ENCODE peak calls at places on chromosomes 6 and 20, in six cellular contexts. One of them, this sample, is unnamed.
A peak's percentile ranks its signal among the peaks of the same experiment; 100 is the strongest.

GRCh38 chr20:46206025-46206424 is 87.9 kb downstream of the CD40 start:
- DNase-seq in HepG2: no peak
- DNase-seq in left lung: peak; percentile 74
- DNase-seq in foreskin keratinocyte: no peak
- DNase-seq in astrocyte: peak; percentile 14
- DNase-seq in heart right ventricle: peak; percentile 46
- DNase-seq in this sample: peak; percentile 38

GRCh38 chr6:133187657-133188453 is 53.3 kb upstream of the EYA4 start:
- DNase-seq in heart right ventricle: no peak
- DNase-seq in HepG2: no peak
- DNase-seq in left lung: no peak
- DNase-seq in astrocyte: peak; percentile 76
- DNase-seq in foreskin keratinocyte: no peak
- DNase-seq in this sample: no peak

GRCh38 chr6:150625927-150626326 is 26.2 kb downstream of the PLEKHG1 start:
- DNase-seq in left lung: no peak
- DNase-seq in HepG2: no peak
- DNase-seq in foreskin keratinocyte: no peak
- DNase-seq in heart right ventricle: no peak
- DNase-seq in astrocyte: no peak
- DNase-seq in this sample: no peak

GRCh38 chr20:35146922-35147574 is at the start of gene EDEM2:
- DNase-seq in heart right ventricle: peak; percentile 94
- DNase-seq in foreskin keratinocyte: peak; percentile 90
- DNase-seq in astrocyte: peak; percentile 91
- DNase-seq in left lung: peak; percentile 95
- DNase-seq in HepG2: peak; percentile 98
- DNase-seq in this sample: peak; percentile 89

GRCh38 chr20:58188496-58188895 is 40.0 kb downstream of the ANKRD60 start:
- DNase-seq in foreskin keratinocyte: no peak
- DNase-seq in HepG2: no peak
- DNase-seq in left lung: no peak
- DNase-seq in astrocyte: no peak
- DNase-seq in heart right ventricle: no peak
- DNase-seq in this sample: no peak

GRCh38 chr6:148760568-148761531 is 14.0 kb downstream of the UST start:
- DNase-seq in foreskin keratinocyte: peak; percentile 59
- DNase-seq in heart right ventricle: peak; percentile 32
- DNase-seq in left lung: peak; percentile 61
- DNase-seq in HepG2: no peak
- DNase-seq in astrocyte: peak; percentile 92
- DNase-seq in this sample: peak; percentile 63

GRCh38 chr6:158674342-158674969 is 24.6 kb downstream of the SYTL3 start:
- DNase-seq in left lung: no peak
- DNase-seq in foreskin keratinocyte: no peak
- DNase-seq in astrocyte: no peak
- DNase-seq in heart right ventricle: no peak
- DNase-seq in HepG2: no peak
- DNase-seq in this sample: no peak

GRCh38 chr20:44426879-44427785 is 48.5 kb upstream of the TTPAL start:
- DNase-seq in foreskin keratinocyte: no peak
- DNase-seq in heart right ventricle: no peak
- DNase-seq in left lung: no peak
- DNase-seq in HepG2: no peak
- DNase-seq in astrocyte: no peak
- DNase-seq in this sample: no peak

GRCh38 chr20:21235713-21236445 is 67.3 kb upstream of the XRN2 start:
- DNase-seq in astrocyte: peak; percentile 25
- DNase-seq in heart right ventricle: peak; percentile 54
- DNase-seq in HepG2: peak; percentile 77
- DNase-seq in foreskin keratinocyte: peak; percentile 32
- DNase-seq in left lung: peak; percentile 47
- DNase-seq in this sample: peak; percentile 72

GRCh38 chr6:35810831-35811698 is 5.9 kb downstream of the LHFPL5 start:
- DNase-seq in left lung: no peak
- DNase-seq in HepG2: peak; percentile 30
- DNase-seq in foreskin keratinocyte: peak; percentile 95
- DNase-seq in heart right ventricle: no peak
- DNase-seq in astrocyte: peak; percentile 72
- DNase-seq in this sample: peak; percentile 55

GRCh38 chr20:24160563-24161355 is 172.2 kb upstream of the GGTLC1 start:
- DNase-seq in left lung: no peak
- DNase-seq in HepG2: peak; percentile 39
- DNase-seq in foreskin keratinocyte: peak; percentile 36
- DNase-seq in astrocyte: peak; percentile 66
- DNase-seq in heart right ventricle: peak; percentile 22
- DNase-seq in this sample: peak; percentile 36

GRCh38 chr6:41039060-41039998 is at the start of gene UNC5CL:
- DNase-seq in HepG2: peak; percentile 45
- DNase-seq in left lung: peak; percentile 83
- DNase-seq in foreskin keratinocyte: peak; percentile 70
- DNase-seq in heart right ventricle: no peak
- DNase-seq in astrocyte: no peak
- DNase-seq in this sample: peak; percentile 43

GRCh38 chr6:20620043-20620442 is 85.8 kb downstream of the CDKAL1 start:
- DNase-seq in heart right ventricle: no peak
- DNase-seq in foreskin keratinocyte: no peak
- DNase-seq in HepG2: no peak
- DNase-seq in left lung: no peak
- DNase-seq in astrocyte: no peak
- DNase-seq in this sample: no peak

GRCh38 chr6:25637946-25638345 is 14.1 kb upstream of the SCGN start:
- DNase-seq in foreskin keratinocyte: peak; percentile 11
- DNase-seq in HepG2: peak; percentile 38
- DNase-seq in heart right ventricle: no peak
- DNase-seq in astrocyte: no peak
- DNase-seq in left lung: no peak
- DNase-seq in this sample: no peak

GRCh38 chr20:1567392-1568165 is 10.1 kb upstream of the SIRPD start:
- DNase-seq in foreskin keratinocyte: peak; percentile 84
- DNase-seq in HepG2: peak; percentile 0
- DNase-seq in astrocyte: peak; percentile 60
- DNase-seq in left lung: no peak
- DNase-seq in heart right ventricle: no peak
- DNase-seq in this sample: peak; percentile 76

GRCh38 chr6:112535816-112536215 is 188.7 kb downstream of the RFPL4B start:
- DNase-seq in left lung: no peak
- DNase-seq in HepG2: no peak
- DNase-seq in heart right ventricle: no peak
- DNase-seq in astrocyte: no peak
- DNase-seq in foreskin keratinocyte: no peak
- DNase-seq in this sample: no peak

GRCh38 chr20:1533059-1533458 is 24.4 kb downstream of the SIRPD start:
- DNase-seq in left lung: no peak
- DNase-seq in astrocyte: no peak
- DNase-seq in HepG2: no peak
- DNase-seq in heart right ventricle: no peak
- DNase-seq in foreskin keratinocyte: no peak
- DNase-seq in this sample: no peak

GRCh38 chr20:9551808-9552550 is 37.6 kb downstream of the LAMP5 start:
- DNase-seq in foreskin keratinocyte: no peak
- DNase-seq in heart right ventricle: no peak
- DNase-seq in astrocyte: no peak
- DNase-seq in HepG2: no peak
- DNase-seq in left lung: no peak
- DNase-seq in this sample: no peak

GRCh38 chr20:52251137-52251700 is 59.6 kb upstream of the ZFP64 start:
- DNase-seq in left lung: no peak
- DNase-seq in heart right ventricle: no peak
- DNase-seq in HepG2: no peak
- DNase-seq in astrocyte: no peak
- DNase-seq in foreskin keratinocyte: no peak
- DNase-seq in this sample: no peak

GRCh38 chr6:167856999-167857660 is 30.4 kb downstream of the AFDN start:
- DNase-seq in heart right ventricle: no peak
- DNase-seq in left lung: no peak
- DNase-seq in HepG2: peak; percentile 22
- DNase-seq in astrocyte: peak; percentile 54
- DNase-seq in foreskin keratinocyte: peak; percentile 47
- DNase-seq in this sample: no peak

GRCh38 chr6:167856474-167856873 is 29.8 kb downstream of the AFDN start:
- DNase-seq in left lung: no peak
- DNase-seq in heart right ventricle: no peak
- DNase-seq in HepG2: no peak
- DNase-seq in astrocyte: no peak
- DNase-seq in foreskin keratinocyte: no peak
- DNase-seq in this sample: no peak

GRCh38 chr6:167858842-167859520 is 32.3 kb downstream of the AFDN start:
- DNase-seq in HepG2: no peak
- DNase-seq in foreskin keratinocyte: no peak
- DNase-seq in astrocyte: peak; percentile 55
- DNase-seq in left lung: no peak
- DNase-seq in heart right ventricle: no peak
- DNase-seq in this sample: no peak

GRCh38 chr6:167855825-167856425 is 29.2 kb downstream of the AFDN start:
- DNase-seq in HepG2: peak; percentile 96
- DNase-seq in astrocyte: peak; percentile 98
- DNase-seq in left lung: no peak
- DNase-seq in foreskin keratinocyte: peak; percentile 92
- DNase-seq in heart right ventricle: no peak
- DNase-seq in this sample: no peak

GRCh38 chr6:167858086-167858591 is 31.4 kb downstream of the AFDN start:
- DNase-seq in HepG2: no peak
- DNase-seq in astrocyte: peak; percentile 81
- DNase-seq in left lung: no peak
- DNase-seq in foreskin keratinocyte: no peak
- DNase-seq in heart right ventricle: no peak
- DNase-seq in this sample: no peak
- H3K4me1 ChIP-seq in HepG2: peaks cover 88% of the 10 kb centered on the region
- H3K4me1 ChIP-seq in astrocyte: peaks cover 34% of the 10 kb centered on the region
- H3K4me1 ChIP-seq in left lung: peaks cover 27% of the 10 kb centered on the region
- H3K4me1 ChIP-seq in foreskin keratinocyte: peaks cover 35% of the 10 kb centered on the region
- H3K4me1 ChIP-seq in heart right ventricle: peaks cover 71% of the 10 kb centered on the region
- H3K4me1 ChIP-seq in this sample: peaks cover 13% of the 10 kb centered on the region

GRCh38 chr6:152265651-152266050 is 371.5 kb downstream of the SYNE1 start:
- DNase-seq in astrocyte: no peak
- DNase-seq in left lung: no peak
- DNase-seq in heart right ventricle: no peak
- DNase-seq in foreskin keratinocyte: no peak
- DNase-seq in HepG2: no peak
- DNase-seq in this sample: no peak

GRCh38 chr6:152271681-152272464 is 365.3 kb downstream of the SYNE1 start:
- DNase-seq in left lung: no peak
- DNase-seq in foreskin keratinocyte: peak; percentile 74
- DNase-seq in HepG2: no peak
- DNase-seq in astrocyte: peak; percentile 92
- DNase-seq in heart right ventricle: peak; percentile 59
- DNase-seq in this sample: peak; percentile 33

GRCh38 chr6:152268846-152269442 is 368.2 kb downstream of the SYNE1 start:
- DNase-seq in left lung: no peak
- DNase-seq in astrocyte: no peak
- DNase-seq in heart right ventricle: no peak
- DNase-seq in HepG2: no peak
- DNase-seq in foreskin keratinocyte: no peak
- DNase-seq in this sample: no peak

GRCh38 chr6:152270301-152270925 is 366.7 kb downstream of the SYNE1 start:
- DNase-seq in foreskin keratinocyte: peak; percentile 66
- DNase-seq in left lung: no peak
- DNase-seq in astrocyte: peak; percentile 74
- DNase-seq in heart right ventricle: no peak
- DNase-seq in HepG2: no peak
- DNase-seq in this sample: no peak

GRCh38 chr6:152267967-152268845 is 369.0 kb downstream of the SYNE1 start:
- DNase-seq in left lung: no peak
- DNase-seq in foreskin keratinocyte: peak; percentile 30
- DNase-seq in astrocyte: no peak
- DNase-seq in HepG2: peak; percentile 45
- DNase-seq in heart right ventricle: no peak
- DNase-seq in this sample: peak; percentile 12
- H3K27ac ChIP-seq in left lung: no peak overlapping the region
- H3K27ac ChIP-seq in foreskin keratinocyte: no peak overlapping the region
- H3K27ac ChIP-seq in astrocyte: no peak overlapping the region
- H3K27ac ChIP-seq in HepG2: no peak overlapping the region
- H3K27ac ChIP-seq in heart right ventricle: no peak overlapping the region
- H3K27ac ChIP-seq in this sample: no peak overlapping the region

DNA sequence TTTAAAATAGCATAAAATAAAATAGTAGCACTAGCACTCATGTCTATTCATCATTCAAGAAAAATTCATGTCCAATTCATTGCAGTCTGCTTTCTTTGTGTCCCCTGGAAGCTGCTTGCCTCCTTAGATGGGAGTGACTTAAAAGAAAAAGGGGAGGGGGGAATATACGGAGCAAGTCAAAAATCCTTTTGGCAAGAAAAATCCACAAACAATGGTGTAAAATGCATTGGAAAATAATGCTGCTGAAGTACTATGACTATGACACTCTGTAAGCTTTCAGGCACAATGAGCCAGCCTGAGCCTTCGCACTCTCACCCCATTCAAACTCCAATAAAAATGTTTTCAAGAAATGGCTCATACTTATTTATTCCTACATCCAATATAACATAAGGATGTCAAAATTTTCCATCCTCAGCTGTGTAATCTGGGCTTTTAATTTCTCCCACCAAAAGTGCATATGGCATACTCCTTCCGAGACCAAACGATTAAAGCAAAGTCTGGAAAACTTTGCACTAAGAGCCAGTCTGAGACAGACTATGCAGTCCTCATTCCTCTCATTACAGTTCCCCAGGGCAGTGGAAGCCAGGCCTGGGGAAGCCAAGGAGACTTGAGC is 798 bp downstream of the NEDD9 start:
- DNase-seq in heart right ventricle: no peak
- DNase-seq in foreskin keratinocyte: no peak
- DNase-seq in left lung: no peak
- DNase-seq in astrocyte: peak; percentile 49
- DNase-seq in HepG2: no peak
- DNase-seq in this sample: no peak
- H3K4me1 ChIP-seq in heart right ventricle: peaks cover 24% of the 10 kb centered on the region
- H3K4me1 ChIP-seq in foreskin keratinocyte: peaks cover 23% of the 10 kb centered on the region
- H3K4me1 ChIP-seq in left lung: peaks cover 60% of the 10 kb centered on the region
- H3K4me1 ChIP-seq in astrocyte: peaks cover 26% of the 10 kb centered on the region
- H3K4me1 ChIP-seq in HepG2: peaks cover 52% of the 10 kb centered on the region
- H3K4me1 ChIP-seq in this sample: peaks cover 36% of the 10 kb centered on the region

GRCh38 chr6:146962332-146962731 is 241.9 kb upstream of the STXBP5 start:
- DNase-seq in left lung: no peak
- DNase-seq in foreskin keratinocyte: peak; percentile 26
- DNase-seq in HepG2: no peak
- DNase-seq in astrocyte: peak; percentile 19
- DNase-seq in heart right ventricle: no peak
- DNase-seq in this sample: no peak
- H3K27ac ChIP-seq in left lung: no peak overlapping the region
- H3K27ac ChIP-seq in foreskin keratinocyte: no peak overlapping the region
- H3K27ac ChIP-seq in HepG2: no peak overlapping the region
- H3K27ac ChIP-seq in astrocyte: no peak overlapping the region
- H3K27ac ChIP-seq in heart right ventricle: no peak overlapping the region
- H3K27ac ChIP-seq in this sample: no peak overlapping the region

DNA sequence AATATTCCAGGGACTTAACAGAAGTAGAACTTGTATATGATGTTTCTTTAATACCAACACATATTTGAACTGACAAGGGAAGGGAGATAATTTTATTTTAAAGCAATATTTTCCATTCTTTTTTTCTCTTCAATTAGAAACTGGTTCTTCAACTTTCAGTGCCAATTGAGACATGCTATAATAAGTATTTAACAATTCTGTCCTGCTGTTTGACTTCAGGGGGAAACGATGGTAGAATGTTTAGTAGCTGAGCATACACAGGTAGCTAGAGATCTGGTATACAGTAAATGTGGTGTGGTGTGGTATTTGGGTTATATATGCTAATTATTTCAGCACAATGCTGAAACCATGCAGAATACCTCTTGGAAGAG is 156.9 kb downstream of the ARID1B start:
- DNase-seq in foreskin keratinocyte: peak; percentile 46
- DNase-seq in astrocyte: no peak
- DNase-seq in HepG2: no peak
- DNase-seq in heart right ventricle: no peak
- DNase-seq in left lung: no peak
- DNase-seq in this sample: no peak
- H3K4me1 ChIP-seq in foreskin keratinocyte: peaks cover 19% of the 10 kb centered on the region
- H3K4me1 ChIP-seq in astrocyte: no peaks in the 10 kb centered on the region
- H3K4me1 ChIP-seq in HepG2: peaks cover 44% of the 10 kb centered on the region
- H3K4me1 ChIP-seq in heart right ventricle: peaks cover 50% of the 10 kb centered on the region
- H3K4me1 ChIP-seq in left lung: peaks cover 27% of the 10 kb centered on the region
- H3K4me1 ChIP-seq in this sample: peaks cover 23% of the 10 kb centered on the region